ENCODE peak calls at places on chromosome 6, in six cellular contexts. One of them, this sample, is unnamed.

GRCh38 chr6:61192610-61193009 is 1093.4 kb downstream of the KHDRBS2 start:
- ATAC-seq in naive thymus-derived CD4-positive, alpha-beta T cell: no peak
- ATAC-seq in activated T-cell treated with anti-CD3 and anti-CD28 coated beads, Interleukin-2, amount 50 U/mL, for 4 hours: no peak
- ATAC-seq in GM23338: no peak
- ATAC-seq in HepG2: no peak
- ATAC-seq in stimulated activated naive CD8-positive, alpha-beta T cell treated with anti-CD3 and anti-CD28 coated beads, Interleukin-15, amount 100 ng/mL, for 72 hours: peak
- ATAC-seq in this sample: no peak

GRCh38 chr6:2712102-2712501 is 38.6 kb downstream of the MYLK4 start:
- ATAC-seq in naive thymus-derived CD4-positive, alpha-beta T cell: no peak
- ATAC-seq in activated T-cell treated with anti-CD3 and anti-CD28 coated beads, Interleukin-2, amount 50 U/mL, for 4 hours: no peak
- ATAC-seq in GM23338: no peak
- ATAC-seq in HepG2: no peak
- ATAC-seq in stimulated activated naive CD8-positive, alpha-beta T cell treated with anti-CD3 and anti-CD28 coated beads, Interleukin-15, amount 100 ng/mL, for 72 hours: no peak
- ATAC-seq in this sample: no peak

GRCh38 chr6:155417454-155417853 is 38.2 kb downstream of the NOX3 start:
- ATAC-seq in naive thymus-derived CD4-positive, alpha-beta T cell: no peak
- ATAC-seq in activated T-cell treated with anti-CD3 and anti-CD28 coated beads, Interleukin-2, amount 50 U/mL, for 4 hours: no peak
- ATAC-seq in GM23338: no peak
- ATAC-seq in HepG2: no peak
- ATAC-seq in stimulated activated naive CD8-positive, alpha-beta T cell treated with anti-CD3 and anti-CD28 coated beads, Interleukin-15, amount 100 ng/mL, for 72 hours: no peak
- ATAC-seq in this sample: no peak

GRCh38 chr6:149884215-149884614 is 13.7 kb downstream of the RAET1E start:
- ATAC-seq in naive thymus-derived CD4-positive, alpha-beta T cell: no peak
- ATAC-seq in activated T-cell treated with anti-CD3 and anti-CD28 coated beads, Interleukin-2, amount 50 U/mL, for 4 hours: no peak
- ATAC-seq in GM23338: peak
- ATAC-seq in HepG2: peak
- ATAC-seq in stimulated activated naive CD8-positive, alpha-beta T cell treated with anti-CD3 and anti-CD28 coated beads, Interleukin-15, amount 100 ng/mL, for 72 hours: no peak
- ATAC-seq in this sample: no peak

GRCh38 chr6:1871936-1872335 is 262.2 kb downstream of the FOXC1 start:
- ATAC-seq in naive thymus-derived CD4-positive, alpha-beta T cell: no peak
- ATAC-seq in activated T-cell treated with anti-CD3 and anti-CD28 coated beads, Interleukin-2, amount 50 U/mL, for 4 hours: no peak
- ATAC-seq in GM23338: peak
- ATAC-seq in HepG2: peak
- ATAC-seq in stimulated activated naive CD8-positive, alpha-beta T cell treated with anti-CD3 and anti-CD28 coated beads, Interleukin-15, amount 100 ng/mL, for 72 hours: no peak
- ATAC-seq in this sample: no peak

GRCh38 chr6:82022614-82023102 is 224.9 kb downstream of the IBTK start:
- ATAC-seq in naive thymus-derived CD4-positive, alpha-beta T cell: no peak
- ATAC-seq in activated T-cell treated with anti-CD3 and anti-CD28 coated beads, Interleukin-2, amount 50 U/mL, for 4 hours: no peak
- ATAC-seq in GM23338: no peak
- ATAC-seq in HepG2: peak
- ATAC-seq in stimulated activated naive CD8-positive, alpha-beta T cell treated with anti-CD3 and anti-CD28 coated beads, Interleukin-15, amount 100 ng/mL, for 72 hours: no peak
- ATAC-seq in this sample: no peak

GRCh38 chr6:105510746-105511145 is 107.9 kb upstream of the PREP start:
- ATAC-seq in naive thymus-derived CD4-positive, alpha-beta T cell: no peak
- ATAC-seq in activated T-cell treated with anti-CD3 and anti-CD28 coated beads, Interleukin-2, amount 50 U/mL, for 4 hours: no peak
- ATAC-seq in GM23338: no peak
- ATAC-seq in HepG2: no peak
- ATAC-seq in stimulated activated naive CD8-positive, alpha-beta T cell treated with anti-CD3 and anti-CD28 coated beads, Interleukin-15, amount 100 ng/mL, for 72 hours: no peak
- ATAC-seq in this sample: no peak

GRCh38 chr6:158086054-158086705 is 81.9 kb downstream of the SERAC1 start:
- ATAC-seq in naive thymus-derived CD4-positive, alpha-beta T cell: peak
- ATAC-seq in activated T-cell treated with anti-CD3 and anti-CD28 coated beads, Interleukin-2, amount 50 U/mL, for 4 hours: no peak
- ATAC-seq in GM23338: no peak
- ATAC-seq in HepG2: peak
- ATAC-seq in stimulated activated naive CD8-positive, alpha-beta T cell treated with anti-CD3 and anti-CD28 coated beads, Interleukin-15, amount 100 ng/mL, for 72 hours: peak
- ATAC-seq in this sample: no peak

GRCh38 chr6:130259557-130259956 is 36.8 kb upstream of the SAMD3 start:
- ATAC-seq in naive thymus-derived CD4-positive, alpha-beta T cell: no peak
- ATAC-seq in activated T-cell treated with anti-CD3 and anti-CD28 coated beads, Interleukin-2, amount 50 U/mL, for 4 hours: no peak
- ATAC-seq in GM23338: no peak
- ATAC-seq in HepG2: no peak
- ATAC-seq in stimulated activated naive CD8-positive, alpha-beta T cell treated with anti-CD3 and anti-CD28 coated beads, Interleukin-15, amount 100 ng/mL, for 72 hours: no peak
- ATAC-seq in this sample: no peak

GRCh38 chr6:73665686-73666319 is 12.0 kb upstream of the SLC17A5 start:
- ATAC-seq in naive thymus-derived CD4-positive, alpha-beta T cell: no peak
- ATAC-seq in activated T-cell treated with anti-CD3 and anti-CD28 coated beads, Interleukin-2, amount 50 U/mL, for 4 hours: peak
- ATAC-seq in GM23338: no peak
- ATAC-seq in HepG2: no peak
- ATAC-seq in stimulated activated naive CD8-positive, alpha-beta T cell treated with anti-CD3 and anti-CD28 coated beads, Interleukin-15, amount 100 ng/mL, for 72 hours: peak
- ATAC-seq in this sample: peak

This sample was measured in activated CD4-positive, CD25-positive, alpha-beta regulatory T cell treated with anti-CD3 and anti-CD28 coated beads, Interleukin-2, amount 50 U/mL, for 24 hours.